ENCODE peak calls at places on chromosomes 3 and 15, in five cellular contexts. S is GM23248, U is hepatocyte, G is neural progenitor cell, L is HCT116. F is an unnamed sample.

GRCh38 chr15:31306426-31307269 is 20.0 kb upstream of the KLF13 start:
- DNase-seq in S (no peak), U (peak), G (peak), L (no peak), F (no peak)

GRCh38 chr15:69893863-69894262 is 203.9 kb downstream of the TLE3 start:
- DNase-seq in S (peak), U (peak), G (peak), L (no peak), F (no peak)

GRCh38 chr3:170593634-170594033 is 7.8 kb upstream of the SLC7A14 start:
- DNase-seq in S (no peak), U (no peak), G (no peak), L (no peak), F (no peak)

GRCh38 chr3:37291275-37291700 is 116.9 kb upstream of the LRRFIP2 start:
- DNase-seq in S (peak), U (no peak), G (no peak), L (no peak), F (peak)

GRCh38 chr15:52678036-52678467 is 1.1 kb downstream of the ATOSA start:
- DNase-seq in S (peak), U (peak), G (peak), L (no peak), F (peak)

GRCh38 chr3:112394008-112394616 is 61.2 kb downstream of the CD200 start:
- DNase-seq in S (peak), U (no peak), G (no peak), L (no peak), F (no peak)

GRCh38 chr3:51539291-51539891 is 872 bp downstream of the RAD54L2 start:
- DNase-seq in S (peak), U (peak), G (peak), L (no peak), F (peak)

GRCh38 chr15:50854594-50855490 is 53.6 kb upstream of the AP4E1 start:
- DNase-seq in S (peak), U (peak), G (no peak), L (no peak), F (no peak)

GRCh38 chr3:4972652-4973643 is 6.3 kb upstream of the BHLHE40 start:
- DNase-seq in S (no peak), U (no peak), G (no peak), L (no peak), F (no peak)

GRCh38 chr15:48657891-48658591 is 12.5 kb upstream of the FBN1 start:
- DNase-seq in S (peak), U (no peak), G (no peak), L (no peak), F (no peak)

GRCh38 chr3:175186511-175186910 is 327.4 kb downstream of the NAALADL2 start:
- DNase-seq in S (peak), U (no peak), G (no peak), L (no peak), F (peak)

GRCh38 chr3:172953576-172953975 is 187.5 kb downstream of the SPATA16 start:
- DNase-seq in S (no peak), U (no peak), G (no peak), L (no peak), F (no peak)

GRCh38 chr3:151107177-151107576 is 21.7 kb downstream of the MED12L start:
- DNase-seq in S (no peak), U (no peak), G (peak), L (no peak), F (no peak)

GRCh38 chr3:72489916-72490315 is 358.3 kb downstream of the SHQ1 start:
- DNase-seq in S (no peak), U (no peak), G (no peak), L (no peak), F (no peak)

GRCh38 chr3:71530903-71531535 is 52.5 kb downstream of the FOXP1 start:
- DNase-seq in S (no peak), U (no peak), G (peak), L (no peak), F (no peak)

GRCh38 chr3:127483005-127483641 is 107.4 kb downstream of the TPRA1 start:
- DNase-seq in S (no peak), U (no peak), G (no peak), L (no peak), F (no peak)

GRCh38 chr3:171956372-171957104 is 82.8 kb upstream of the FNDC3B start:
- DNase-seq in S (no peak), U (no peak), G (no peak), L (no peak), F (no peak)

GRCh38 chr3:156483961-156484787 is 70.7 kb downstream of the SSR3 start:
- DNase-seq in S (peak), U (peak), G (no peak), L (peak), F (peak)

GRCh38 chr15:53747501-53748068 is 11.9 kb downstream of the WDR72 start:
- DNase-seq in S (no peak), U (no peak), G (no peak), L (no peak), F (no peak)

GRCh38 chr15:44882499-44882968 is 74.0 kb upstream of the TERB2 start:
- DNase-seq in S (no peak), U (no peak), G (no peak), L (no peak), F (peak)

GRCh38 chr3:174010902-174011301 is 613.4 kb downstream of the NLGN1 start:
- DNase-seq in S (no peak), U (no peak), G (no peak), L (no peak), F (no peak)

GRCh38 chr3:192794216-192794615 is 66.9 kb upstream of the FGF12 start:
- DNase-seq in S (no peak), U (no peak), G (no peak), L (no peak), F (no peak)

GRCh38 chr3:171982829-171983228 is 56.5 kb upstream of the FNDC3B start:
- DNase-seq in S (peak), U (peak), G (no peak), L (no peak), F (peak)

GRCh38 chr3:109731639-109732473 is 394.5 kb upstream of the DPPA4 start:
- DNase-seq in S (peak), U (peak), G (peak), L (peak), F (peak)

GRCh38 chr3:18114894-18115293 is 310.2 kb downstream of the SATB1 start:
- DNase-seq in S (no peak), U (no peak), G (no peak), L (no peak), F (no peak)

GRCh38 chr3:189927975-189928895 is 192.5 kb downstream of the P3H2 start:
- DNase-seq in S (peak), U (no peak), G (no peak), L (no peak), F (peak)

GRCh38 chr3:74561881-74562280 is 52.6 kb downstream of the CNTN3 start:
- DNase-seq in S (peak), U (no peak), G (no peak), L (no peak), F (no peak)

GRCh38 chr15:76866008-76866407 is 39.1 kb downstream of the SCAPER start:
- DNase-seq in S (peak), U (no peak), G (no peak), L (no peak), F (no peak)

GRCh38 chr3:156230291-156230900 is 110.0 kb downstream of the KCNAB1 start:
- DNase-seq in S (peak), U (no peak), G (no peak), L (no peak), F (peak)

GRCh38 chr15:84908564-84908963 is 24.1 kb downstream of the SLC28A1 start:
- DNase-seq in S (no peak), U (no peak), G (no peak), L (no peak), F (peak)

GRCh38 chr3:5390221-5390620 is 202.7 kb downstream of the EDEM1 start:
- DNase-seq in S (no peak), U (no peak), G (no peak), L (no peak), F (no peak)

GRCh38 chr3:123723527-123724168 is 138.8 kb upstream of the HACD2 start:
- DNase-seq in S (peak), U (peak), G (peak), L (peak), F (peak)

GRCh38 chr15:78415284-78415683 is 22.7 kb upstream of the IREB2 start:
- DNase-seq in S (peak), U (peak), G (peak), L (peak), F (peak)

GRCh38 chr3:39468108-39468436 is 592 bp downstream of the MOBP start:
- DNase-seq in S (no peak), U (no peak), G (no peak), L (no peak), F (no peak)
- TF ChIP-seq EZH2phosphoT487 in S (no peak), U (no peak), G (no peak), L (no peak), F (no peak)

GRCh38 chr15:73792429-73792828 is 39.3 kb upstream of the INSYN1 start:
- DNase-seq in S (no peak), U (no peak), G (no peak), L (no peak), F (no peak)

GRCh38 chr15:73794501-73795133 is 41.5 kb upstream of the INSYN1 start:
- DNase-seq in S (peak), U (no peak), G (no peak), L (peak), F (peak)

GRCh38 chr15:73786518-73786917 is 33.4 kb upstream of the INSYN1 start:
- DNase-seq in S (no peak), U (no peak), G (peak), L (no peak), F (no peak)

GRCh38 chr15:73787621-73788020 is 34.5 kb upstream of the INSYN1 start:
- DNase-seq in S (peak), U (no peak), G (no peak), L (no peak), F (no peak)

GRCh38 chr15:73789491-73790240 is 36.5 kb upstream of the INSYN1 start:
- DNase-seq in S (no peak), U (no peak), G (no peak), L (no peak), F (no peak)
- TF ChIP-seq EZH2phosphoT487 in S (no peak), U (no peak), G (no peak), L (no peak), F (no peak)

GRCh38 chr3:56369914-56370313 is 98.4 kb downstream of the ERC2 start:
- DNase-seq in S (no peak), U (no peak), G (no peak), L (no peak), F (peak)
- TF ChIP-seq EZH2phosphoT487 in S (no peak), U (no peak), G (no peak), L (no peak), F (no peak)

GRCh38 chr15:93331545-93332117 is 242.6 kb upstream of the RGMA start:
- DNase-seq in S (no peak), U (peak), G (peak), L (no peak), F (no peak)
- TF ChIP-seq EZH2phosphoT487 in S (no peak), U (no peak), G (no peak), L (no peak), F (no peak)

DNA sequence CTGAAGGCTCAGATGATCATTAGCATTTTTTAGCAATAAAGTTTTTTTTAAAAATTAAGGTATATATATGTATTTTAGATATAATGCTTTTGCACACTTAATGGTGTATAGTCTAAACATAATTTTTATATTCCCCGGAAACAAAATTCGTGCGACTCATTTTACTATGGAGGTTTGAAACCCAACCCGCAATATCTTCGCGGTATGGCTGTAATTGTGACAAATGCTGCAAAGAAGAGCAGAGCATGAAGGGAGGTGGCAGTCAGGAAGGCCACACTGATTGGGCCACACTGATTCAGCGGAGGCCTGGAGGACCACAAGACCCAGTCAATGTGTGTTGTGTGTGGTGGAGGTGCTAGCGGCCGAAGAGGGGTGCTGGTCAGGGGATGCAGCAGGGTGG is 4.5 kb upstream of the CYP8B1 start:
- DNase-seq in S (no peak), U (no peak), G (no peak), L (no peak), F (no peak)
- TF ChIP-seq EZH2phosphoT487 in S (no peak), U (no peak), G (no peak), L (no peak), F (no peak)